ENCODE peak calls at places on chromosome 16, in five cellular contexts. L, G, O, U and S are unnamed samples.
A peak's percentile ranks its signal among the peaks of the same experiment; 100 is the strongest.

GRCh38 chr16:64629622-64630021 is 492.2 kb downstream of the CDH11 start:
- DNase-seq in L (peak; percentile 51), G (no peak), O (no peak), U (peak; percentile 78), S (no peak)

GRCh38 chr16:12539185-12539929 is 264.3 kb downstream of the CPPED1 start:
- DNase-seq in L (peak; percentile 74), G (no peak), O (no peak), U (peak; percentile 77), S (no peak)

GRCh38 chr16:50671644-50672260 is 9.4 kb downstream of the SNX20 start:
- DNase-seq in L (no peak), G (peak; percentile 74), O (no peak), U (no peak), S (peak; percentile 52)

GRCh38 chr16:1923299-1924034 is 5.3 kb upstream of the HS3ST6 start:
- DNase-seq in L (peak; percentile 70), G (peak; percentile 75), O (peak; percentile 49), U (peak; percentile 21), S (peak; percentile 85)

GRCh38 chr16:84303023-84303422 is 8.3 kb downstream of the WFDC1 start:
- DNase-seq in L (no peak), G (no peak), O (no peak), U (peak; percentile 84), S (no peak)

GRCh38 chr16:10598157-10598556 is 17.8 kb upstream of the EMP2 start:
- DNase-seq in L (no peak), G (no peak), O (no peak), U (no peak), S (no peak)

GRCh38 chr16:85421338-85422123 is 191.6 kb upstream of the GSE1 start:
- DNase-seq in L (no peak), G (no peak), O (no peak), U (no peak), S (no peak)

GRCh38 chr16:88494335-88495154 is 41.5 kb downstream of the ZFPM1 start:
- DNase-seq in L (no peak), G (peak; percentile 83), O (no peak), U (no peak), S (no peak)

GRCh38 chr16:70432800-70433455 is 6.0 kb downstream of the ST3GAL2 start:
- DNase-seq in L (peak; percentile 32), G (no peak), O (no peak), U (peak; percentile 25), S (no peak)

GRCh38 chr16:11379420-11379819 is 34.2 kb downstream of the RMI2 start:
- DNase-seq in L (peak; percentile 43), G (no peak), O (no peak), U (peak; percentile 71), S (no peak)

GRCh38 chr16:15526097-15526496 is 91.7 kb downstream of the BMERB1 start:
- DNase-seq in L (no peak), G (no peak), O (no peak), U (no peak), S (no peak)

GRCh38 chr16:87115646-87116045 is 201.5 kb downstream of the C16orf95 start:
- DNase-seq in L (no peak), G (no peak), O (no peak), U (no peak), S (no peak)

GRCh38 chr16:28491080-28491969 is 549 bp downstream of the CLN3 start:
- DNase-seq in L (peak; percentile 45), G (peak; percentile 75), O (no peak), U (no peak), S (peak; percentile 64)

GRCh38 chr16:84193480-84193879 is 2.5 kb downstream of the ADAD2 start:
- DNase-seq in L (no peak), G (no peak), O (no peak), U (no peak), S (no peak)

GRCh38 chr16:84726079-84726669 is 26.4 kb downstream of the USP10 start:
- DNase-seq in L (peak; percentile 91), G (peak; percentile 69), O (peak; percentile 36), U (peak; percentile 61), S (peak; percentile 90)

GRCh38 chr16:28292731-28293588 is 635 bp downstream of the SBK1 start:
- DNase-seq in L (no peak), G (no peak), O (no peak), U (no peak), S (peak; percentile 88)

GRCh38 chr16:15466131-15466530 is 31.7 kb downstream of the BMERB1 start:
- DNase-seq in L (no peak), G (no peak), O (no peak), U (no peak), S (no peak)

GRCh38 chr16:75260856-75261589 is 9.6 kb upstream of the BCAR1 start:
- DNase-seq in L (no peak), G (no peak), O (no peak), U (no peak), S (no peak)

GRCh38 chr16:50172195-50172922 is 19.3 kb downstream of the TENT4B start:
- DNase-seq in L (no peak), G (no peak), O (no peak), U (no peak), S (no peak)

GRCh38 chr16:15798671-15799070 is 58.2 kb downstream of the MYH11 start:
- DNase-seq in L (no peak), G (no peak), O (no peak), U (no peak), S (no peak)

GRCh38 chr16:86982912-86983311 is 334.3 kb downstream of the C16orf95 start:
- DNase-seq in L (no peak), G (no peak), O (no peak), U (no peak), S (no peak)

DNA sequence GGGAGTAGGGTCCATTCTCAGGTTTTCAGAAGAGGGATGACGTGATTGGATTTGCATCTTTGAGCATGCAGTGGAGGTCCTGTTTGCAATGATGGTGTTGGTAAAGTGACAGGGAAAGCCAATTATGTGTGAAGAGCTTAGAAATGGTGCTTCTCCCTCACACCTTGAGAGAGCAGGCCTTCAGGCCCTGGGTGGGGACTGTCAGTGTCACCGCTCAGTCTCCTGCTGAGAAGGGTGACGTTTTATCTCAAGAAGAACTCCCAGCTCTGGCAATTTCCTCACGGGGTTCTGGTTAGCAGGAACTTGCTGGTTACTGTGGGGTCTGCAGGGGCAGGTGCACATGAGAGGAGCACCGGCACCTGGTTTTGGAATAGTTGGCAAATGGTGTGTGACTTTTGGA is 11.2 kb downstream of the PLCG2 start:
- DNase-seq in L (no peak), G (no peak), O (no peak), U (no peak), S (no peak)
- H3K4me3 ChIP-seq in L (no peak overlapping the region), G (no peak overlapping the region), O (no peak overlapping the region), U (no peak overlapping the region), S (no peak overlapping the region)

DNA sequence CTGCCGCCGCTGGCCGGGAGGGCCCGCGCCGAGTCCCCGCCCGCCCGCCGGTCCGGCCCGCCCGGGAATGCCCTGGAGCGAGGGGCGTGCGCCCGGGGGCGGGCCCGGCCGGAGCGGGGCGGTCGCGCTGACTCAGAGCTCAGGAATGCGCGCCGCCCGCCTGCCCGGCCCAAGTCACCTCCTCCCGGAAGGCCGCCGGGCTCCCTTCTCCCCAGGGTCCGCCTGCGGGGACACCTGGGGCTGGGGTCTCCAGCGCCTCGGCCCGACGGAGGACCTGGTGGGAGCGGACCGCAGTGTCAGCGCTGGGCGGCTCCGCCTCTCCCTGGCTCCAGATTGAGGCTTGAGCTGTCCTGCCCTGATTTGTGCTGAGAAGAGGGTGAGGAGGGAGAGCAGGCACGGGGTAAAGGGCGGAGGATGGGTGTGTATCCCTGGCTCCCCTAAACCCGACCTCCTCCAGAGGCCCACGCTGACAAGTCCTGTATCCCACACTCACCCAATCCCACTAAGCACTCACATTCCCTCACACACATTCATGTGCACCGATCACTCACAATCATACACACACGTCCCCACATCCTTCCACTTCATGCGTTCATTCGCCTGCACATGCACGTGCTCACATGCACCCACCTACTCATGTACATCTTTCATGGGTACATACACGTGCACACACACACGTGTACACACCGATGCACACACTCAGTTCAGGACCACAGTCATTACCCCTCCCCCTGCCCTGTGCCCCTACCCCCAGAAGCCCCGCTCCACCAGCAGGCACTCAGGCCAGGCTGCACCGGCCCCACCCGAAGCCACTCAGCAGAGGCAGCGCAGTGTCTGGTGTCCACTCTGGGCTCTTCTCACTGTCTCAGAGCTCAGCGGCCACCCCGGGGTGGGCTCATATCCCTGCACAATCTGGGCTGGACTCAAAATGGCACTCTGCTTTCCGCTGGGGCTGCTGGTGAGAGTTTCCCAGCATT is at the start of gene RHBDF1:
- DNase-seq in L (peak; percentile 80), G (peak; percentile 89), O (no peak), U (no peak), S (peak; percentile 90)
- TF ChIP-seq EZH2 in L (no peak), G (no peak), O (no peak), U (no peak), S (no peak)

DNA sequence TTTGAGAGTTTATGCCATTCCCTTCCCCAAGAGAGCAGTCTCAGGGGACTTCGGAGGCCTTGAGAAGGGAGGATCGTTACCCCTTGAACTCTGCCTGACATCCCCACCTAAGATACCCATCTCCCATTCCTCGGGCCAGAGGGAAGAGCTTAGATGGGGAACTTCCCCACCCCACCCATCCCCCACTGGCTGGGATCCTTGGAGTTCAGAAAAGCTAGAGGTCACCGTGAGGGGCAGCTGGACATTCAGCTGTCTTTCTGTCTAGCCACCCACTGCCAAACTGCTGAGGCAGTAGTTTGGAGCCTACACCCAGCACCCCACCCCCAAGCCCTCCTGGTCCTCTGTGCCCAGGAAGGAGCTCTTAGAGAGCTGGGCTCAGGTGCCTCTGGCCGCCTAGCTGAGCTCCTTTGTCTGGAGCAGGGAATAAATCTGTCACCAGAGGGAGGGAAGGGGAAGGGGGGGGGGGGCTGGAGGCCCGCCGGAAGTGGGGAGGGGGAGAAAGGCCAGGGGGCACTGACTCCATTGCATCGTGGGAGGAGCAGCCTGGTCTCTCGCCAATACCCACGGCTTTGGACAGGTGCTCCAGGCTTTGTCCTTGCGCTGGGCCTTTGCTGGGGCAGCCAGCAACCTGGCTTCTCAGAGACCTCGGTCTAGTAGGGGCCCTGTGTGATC is 1.0 kb downstream of the HSD11B2 start:
- DNase-seq in L (no peak), G (no peak), O (no peak), U (no peak), S (peak; percentile 44)
- H3K4me1 ChIP-seq in L (no peaks in the 10 kb centered on the region), G (peaks cover 39% of the 10 kb centered on the region), O (no peaks in the 10 kb centered on the region), U (peaks cover 5% of the 10 kb centered on the region), S (peaks cover 18% of the 10 kb centered on the region)

GRCh38 chr16:79090966-79091365 is 509.6 kb downstream of the MAF start:
- DNase-seq in L (no peak), G (no peak), O (no peak), U (no peak), S (no peak)
- H3K4me3 ChIP-seq in L (no peak overlapping the region), G (no peak overlapping the region), O (no peak overlapping the region), U (no peak overlapping the region), S (no peak overlapping the region)

DNA sequence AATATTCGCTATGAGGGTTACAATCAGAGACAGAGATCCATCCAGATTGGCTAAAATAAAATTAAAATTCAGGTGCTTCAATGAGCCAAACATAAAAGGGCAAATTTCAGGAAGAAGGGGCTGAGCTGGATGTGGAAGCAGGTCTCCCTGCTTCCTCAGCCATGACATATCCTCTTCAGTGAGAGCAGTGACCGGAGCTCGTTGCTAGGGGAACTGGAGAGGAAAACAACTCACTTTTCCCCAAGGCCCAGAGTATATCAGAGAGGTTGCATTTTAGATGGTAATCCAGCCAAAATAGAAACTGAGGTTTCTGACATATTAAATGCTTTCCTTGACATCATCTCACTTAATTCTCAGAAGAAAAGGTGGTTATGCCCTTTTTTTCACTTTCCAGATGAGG is 503.5 kb downstream of the HS3ST4 start:
- DNase-seq in L (no peak), G (no peak), O (no peak), U (no peak), S (no peak)
- TF ChIP-seq EZH2 in L (no peak), G (no peak), O (no peak), U (no peak), S (no peak)

DNA sequence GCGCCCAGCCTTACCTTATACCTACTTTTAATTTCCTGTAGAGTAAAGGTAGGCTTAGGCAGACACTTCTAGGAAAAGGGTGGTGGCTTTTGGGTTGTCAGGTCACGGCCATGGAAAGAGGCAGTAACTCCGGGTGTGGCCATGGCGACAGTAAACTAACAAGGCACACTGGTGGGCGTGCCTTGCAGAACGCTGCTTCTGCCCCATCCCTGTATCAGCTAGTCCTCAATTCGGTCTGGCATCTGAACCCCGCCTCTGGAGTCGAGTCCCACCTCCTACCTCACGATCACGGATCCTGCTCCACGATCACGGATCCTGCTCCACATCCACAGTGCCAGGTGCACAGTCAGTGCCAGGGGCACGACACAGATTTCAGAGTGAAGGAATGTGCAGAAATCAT is 5.6 kb downstream of the ADCY9 start:
- DNase-seq in L (peak; percentile 39), G (no peak), O (no peak), U (no peak), S (no peak)
- H3K4me1 ChIP-seq in L (peaks cover 36% of the 10 kb centered on the region), G (peaks cover 12% of the 10 kb centered on the region), O (peaks cover 3% of the 10 kb centered on the region), U (peaks cover 13% of the 10 kb centered on the region), S (no peaks in the 10 kb centered on the region)